ENCODE peak calls at places on chromosome 5, in eight cellular contexts. One of them, this sample, is unnamed.
A peak's percentile ranks its signal among the peaks of the same experiment; 100 is the strongest.

GRCh38 chr5:74672215-74672877 is 12.7 kb upstream of the HEXB start:
- DNase-seq in psoas muscle: no peak
- DNase-seq in mucosa of descending colon: no peak
- DNase-seq in uterus: no peak
- DNase-seq in ovary: no peak
- DNase-seq in right cardiac atrium: no peak
- DNase-seq in breast epithelium: no peak
- DNase-seq in upper lobe of right lung: no peak
- DNase-seq in this sample: peak; percentile 50

GRCh38 chr5:93224624-93225023 is 356.4 kb downstream of the NR2F1-AS1 start:
- DNase-seq in ovary: no peak
- DNase-seq in breast epithelium: no peak
- DNase-seq in uterus: no peak
- DNase-seq in right cardiac atrium: no peak
- DNase-seq in mucosa of descending colon: no peak
- DNase-seq in psoas muscle: no peak
- DNase-seq in upper lobe of right lung: no peak
- DNase-seq in this sample: no peak

GRCh38 chr5:170159947-170160346 is 54.2 kb downstream of the FOXI1 start:
- DNase-seq in right cardiac atrium: no peak
- DNase-seq in ovary: no peak
- DNase-seq in breast epithelium: no peak
- DNase-seq in upper lobe of right lung: no peak
- DNase-seq in psoas muscle: no peak
- DNase-seq in uterus: no peak
- DNase-seq in mucosa of descending colon: no peak
- DNase-seq in this sample: no peak

GRCh38 chr5:102481044-102481715 is 17.6 kb downstream of the SLCO6A1 start:
- DNase-seq in right cardiac atrium: no peak
- DNase-seq in psoas muscle: no peak
- DNase-seq in ovary: no peak
- DNase-seq in upper lobe of right lung: no peak
- DNase-seq in mucosa of descending colon: no peak
- DNase-seq in uterus: no peak
- DNase-seq in breast epithelium: no peak
- DNase-seq in this sample: no peak

GRCh38 chr5:79436821-79437220 is 77.1 kb downstream of the HOMER1 start:
- DNase-seq in upper lobe of right lung: no peak
- DNase-seq in uterus: no peak
- DNase-seq in breast epithelium: no peak
- DNase-seq in right cardiac atrium: no peak
- DNase-seq in mucosa of descending colon: no peak
- DNase-seq in ovary: no peak
- DNase-seq in psoas muscle: no peak
- DNase-seq in this sample: no peak

GRCh38 chr5:31427013-31427783 is 104.7 kb downstream of the DROSHA start:
- DNase-seq in right cardiac atrium: no peak
- DNase-seq in psoas muscle: no peak
- DNase-seq in uterus: no peak
- DNase-seq in mucosa of descending colon: no peak
- DNase-seq in breast epithelium: no peak
- DNase-seq in upper lobe of right lung: no peak
- DNase-seq in ovary: no peak
- DNase-seq in this sample: no peak

GRCh38 chr5:96228449-96228848 is 204.6 kb downstream of the PCSK1 start:
- DNase-seq in upper lobe of right lung: no peak
- DNase-seq in uterus: no peak
- DNase-seq in psoas muscle: no peak
- DNase-seq in breast epithelium: no peak
- DNase-seq in mucosa of descending colon: no peak
- DNase-seq in right cardiac atrium: no peak
- DNase-seq in ovary: no peak
- DNase-seq in this sample: no peak

GRCh38 chr5:120164989-120165388 is 299.1 kb upstream of the PRR16 start:
- DNase-seq in breast epithelium: no peak
- DNase-seq in psoas muscle: no peak
- DNase-seq in uterus: no peak
- DNase-seq in mucosa of descending colon: no peak
- DNase-seq in upper lobe of right lung: no peak
- DNase-seq in right cardiac atrium: no peak
- DNase-seq in ovary: no peak
- DNase-seq in this sample: no peak

GRCh38 chr5:151225475-151225874 is 1.6 kb upstream of the CCDC69 start:
- DNase-seq in breast epithelium: no peak
- DNase-seq in uterus: no peak
- DNase-seq in right cardiac atrium: no peak
- DNase-seq in mucosa of descending colon: no peak
- DNase-seq in psoas muscle: no peak
- DNase-seq in upper lobe of right lung: no peak
- DNase-seq in ovary: no peak
- DNase-seq in this sample: no peak

GRCh38 chr5:104540448-104540847 is 977.9 kb upstream of the NUDT12 start:
- DNase-seq in uterus: no peak
- DNase-seq in mucosa of descending colon: peak; percentile 34
- DNase-seq in right cardiac atrium: no peak
- DNase-seq in upper lobe of right lung: no peak
- DNase-seq in breast epithelium: no peak
- DNase-seq in ovary: peak; percentile 12
- DNase-seq in psoas muscle: no peak
- DNase-seq in this sample: no peak

GRCh38 chr5:137858223-137858916 is 9.3 kb upstream of the MYOT start:
- DNase-seq in upper lobe of right lung: no peak
- DNase-seq in ovary: no peak
- DNase-seq in mucosa of descending colon: peak; percentile 3
- DNase-seq in psoas muscle: no peak
- DNase-seq in breast epithelium: no peak
- DNase-seq in right cardiac atrium: no peak
- DNase-seq in uterus: no peak
- DNase-seq in this sample: no peak

GRCh38 chr5:137862251-137862650 is 5.4 kb upstream of the MYOT start:
- DNase-seq in mucosa of descending colon: no peak
- DNase-seq in ovary: no peak
- DNase-seq in right cardiac atrium: no peak
- DNase-seq in upper lobe of right lung: no peak
- DNase-seq in psoas muscle: no peak
- DNase-seq in breast epithelium: no peak
- DNase-seq in uterus: no peak
- DNase-seq in this sample: no peak

GRCh38 chr5:137856916-137857862 is 10.5 kb upstream of the MYOT start:
- DNase-seq in psoas muscle: peak; percentile 54
- DNase-seq in mucosa of descending colon: no peak
- DNase-seq in breast epithelium: no peak
- DNase-seq in right cardiac atrium: no peak
- DNase-seq in ovary: no peak
- DNase-seq in uterus: no peak
- DNase-seq in upper lobe of right lung: no peak
- DNase-seq in this sample: no peak

GRCh38 chr5:137856201-137856600 is 11.5 kb upstream of the MYOT start:
- DNase-seq in uterus: no peak
- DNase-seq in psoas muscle: no peak
- DNase-seq in upper lobe of right lung: no peak
- DNase-seq in ovary: no peak
- DNase-seq in right cardiac atrium: no peak
- DNase-seq in mucosa of descending colon: no peak
- DNase-seq in breast epithelium: no peak
- DNase-seq in this sample: no peak

DNA sequence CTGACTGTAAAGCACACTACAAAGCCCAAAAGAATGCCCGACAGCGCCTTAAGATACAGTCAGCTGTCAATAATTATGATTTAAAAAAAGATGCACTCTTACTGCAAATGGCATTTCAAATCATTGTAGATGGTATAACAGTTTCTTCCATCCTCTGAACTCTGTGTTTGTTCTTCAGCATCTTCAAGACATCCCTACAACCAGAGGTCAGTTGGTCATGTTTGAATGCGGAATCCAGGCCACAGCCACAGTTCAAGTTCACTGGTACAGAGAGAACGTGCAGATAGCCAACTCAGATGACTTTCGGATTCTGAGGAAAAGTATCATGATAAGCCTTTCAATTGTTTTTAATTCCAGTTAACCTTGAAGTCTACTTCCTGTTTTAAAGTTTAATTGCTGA is 8.7 kb upstream of the MYOT start:
- DNase-seq in uterus: no peak
- DNase-seq in right cardiac atrium: no peak
- DNase-seq in breast epithelium: no peak
- DNase-seq in upper lobe of right lung: no peak
- DNase-seq in mucosa of descending colon: no peak
- DNase-seq in ovary: no peak
- DNase-seq in psoas muscle: no peak
- DNase-seq in this sample: no peak
- H3K4me3 ChIP-seq in uterus: peak overlapping the region; percentile 11
- H3K4me3 ChIP-seq in right cardiac atrium: peak overlapping the region; percentile 48
- H3K4me3 ChIP-seq in breast epithelium: no peak overlapping the region
- H3K4me3 ChIP-seq in upper lobe of right lung: peak overlapping the region; percentile 23
- H3K4me3 ChIP-seq in mucosa of descending colon: no peak overlapping the region
- H3K4me3 ChIP-seq in ovary: peak overlapping the region; percentile 15
- H3K4me3 ChIP-seq in psoas muscle: peak overlapping the region; percentile 58
- H3K4me3 ChIP-seq in this sample: peak overlapping the region; percentile 39

GRCh38 chr5:14415516-14416074 is 166.0 kb upstream of the OTULINL start:
- DNase-seq in ovary: no peak
- DNase-seq in uterus: no peak
- DNase-seq in upper lobe of right lung: no peak
- DNase-seq in breast epithelium: no peak
- DNase-seq in right cardiac atrium: no peak
- DNase-seq in psoas muscle: no peak
- DNase-seq in mucosa of descending colon: no peak
- DNase-seq in this sample: no peak

GRCh38 chr5:14413331-14413750 is 168.3 kb upstream of the OTULINL start:
- DNase-seq in upper lobe of right lung: no peak
- DNase-seq in uterus: no peak
- DNase-seq in ovary: no peak
- DNase-seq in right cardiac atrium: no peak
- DNase-seq in breast epithelium: no peak
- DNase-seq in psoas muscle: no peak
- DNase-seq in mucosa of descending colon: no peak
- DNase-seq in this sample: no peak

GRCh38 chr5:14416709-14417108 is 164.9 kb upstream of the OTULINL start:
- DNase-seq in right cardiac atrium: no peak
- DNase-seq in ovary: no peak
- DNase-seq in mucosa of descending colon: no peak
- DNase-seq in upper lobe of right lung: no peak
- DNase-seq in psoas muscle: no peak
- DNase-seq in breast epithelium: no peak
- DNase-seq in uterus: no peak
- DNase-seq in this sample: no peak

GRCh38 chr5:14414615-14415515 is 166.7 kb upstream of the OTULINL start:
- DNase-seq in upper lobe of right lung: no peak
- DNase-seq in psoas muscle: no peak
- DNase-seq in uterus: no peak
- DNase-seq in right cardiac atrium: no peak
- DNase-seq in breast epithelium: no peak
- DNase-seq in ovary: no peak
- DNase-seq in mucosa of descending colon: peak; percentile 20
- DNase-seq in this sample: no peak

GRCh38 chr5:14414007-14414406 is 167.6 kb upstream of the OTULINL start:
- DNase-seq in right cardiac atrium: no peak
- DNase-seq in mucosa of descending colon: peak; percentile 14
- DNase-seq in uterus: no peak
- DNase-seq in breast epithelium: no peak
- DNase-seq in ovary: no peak
- DNase-seq in upper lobe of right lung: no peak
- DNase-seq in psoas muscle: no peak
- DNase-seq in this sample: no peak
- H3K4me1 ChIP-seq in right cardiac atrium: no peaks in the 10 kb centered on the region
- H3K4me1 ChIP-seq in mucosa of descending colon: no peaks in the 10 kb centered on the region
- H3K4me1 ChIP-seq in uterus: no peaks in the 10 kb centered on the region
- H3K4me1 ChIP-seq in breast epithelium: no peaks in the 10 kb centered on the region
- H3K4me1 ChIP-seq in ovary: peaks cover 23% of the 10 kb centered on the region
- H3K4me1 ChIP-seq in upper lobe of right lung: no peaks in the 10 kb centered on the region
- H3K4me1 ChIP-seq in psoas muscle: no peaks in the 10 kb centered on the region
- H3K4me1 ChIP-seq in this sample: no peaks in the 10 kb centered on the region

DNA sequence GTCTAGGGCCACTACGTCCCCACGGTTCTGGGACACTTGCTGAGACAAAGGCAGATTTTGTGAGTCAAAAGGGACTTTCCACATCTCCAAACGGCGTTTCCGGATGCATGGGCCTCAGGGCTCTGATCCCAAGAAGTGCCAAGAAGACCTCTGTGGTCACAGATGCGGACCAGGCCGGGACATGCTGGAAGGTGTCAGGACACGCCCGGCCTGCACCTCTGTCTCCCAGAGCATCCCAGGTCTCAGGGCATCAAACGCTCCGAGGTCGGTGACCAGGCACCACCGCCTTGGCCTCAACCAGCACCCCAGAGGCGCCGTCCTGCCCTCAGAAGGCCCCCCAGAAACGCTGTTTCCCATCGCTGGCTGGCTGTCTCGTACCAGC is 27.9 kb upstream of the SLC12A7 start:
- DNase-seq in breast epithelium: no peak
- DNase-seq in psoas muscle: no peak
- DNase-seq in uterus: no peak
- DNase-seq in upper lobe of right lung: no peak
- DNase-seq in mucosa of descending colon: no peak
- DNase-seq in right cardiac atrium: no peak
- DNase-seq in ovary: no peak
- DNase-seq in this sample: no peak
- H3K4me3 ChIP-seq in breast epithelium: no peak overlapping the region
- H3K4me3 ChIP-seq in psoas muscle: no peak overlapping the region
- H3K4me3 ChIP-seq in uterus: no peak overlapping the region
- H3K4me3 ChIP-seq in upper lobe of right lung: no peak overlapping the region
- H3K4me3 ChIP-seq in mucosa of descending colon: no peak overlapping the region
- H3K4me3 ChIP-seq in right cardiac atrium: no peak overlapping the region
- H3K4me3 ChIP-seq in ovary: no peak overlapping the region
- H3K4me3 ChIP-seq in this sample: no peak overlapping the region

GRCh38 chr5:127849891-127850290 is 146.7 kb downstream of the CCDC192 start:
- DNase-seq in upper lobe of right lung: no peak
- DNase-seq in right cardiac atrium: no peak
- DNase-seq in ovary: no peak
- DNase-seq in breast epithelium: no peak
- DNase-seq in uterus: no peak
- DNase-seq in psoas muscle: no peak
- DNase-seq in mucosa of descending colon: peak; percentile 53
- DNase-seq in this sample: no peak
- H3K4me1 ChIP-seq in upper lobe of right lung: no peaks in the 10 kb centered on the region
- H3K4me1 ChIP-seq in right cardiac atrium: no peaks in the 10 kb centered on the region
- H3K4me1 ChIP-seq in ovary: no peaks in the 10 kb centered on the region
- H3K4me1 ChIP-seq in breast epithelium: no peaks in the 10 kb centered on the region
- H3K4me1 ChIP-seq in uterus: no peaks in the 10 kb centered on the region
- H3K4me1 ChIP-seq in psoas muscle: no peaks in the 10 kb centered on the region
- H3K4me1 ChIP-seq in mucosa of descending colon: peaks cover 26% of the 10 kb centered on the region
- H3K4me1 ChIP-seq in this sample: no peaks in the 10 kb centered on the region

GRCh38 chr5:150022681-150023080 is 22.1 kb downstream of the HMGXB3 start:
- DNase-seq in mucosa of descending colon: no peak
- DNase-seq in psoas muscle: no peak
- DNase-seq in upper lobe of right lung: no peak
- DNase-seq in ovary: no peak
- DNase-seq in uterus: no peak
- DNase-seq in right cardiac atrium: no peak
- DNase-seq in breast epithelium: no peak
- DNase-seq in this sample: no peak
- H3K4me3 ChIP-seq in mucosa of descending colon: no peak overlapping the region
- H3K4me3 ChIP-seq in psoas muscle: no peak overlapping the region
- H3K4me3 ChIP-seq in upper lobe of right lung: no peak overlapping the region
- H3K4me3 ChIP-seq in ovary: no peak overlapping the region
- H3K4me3 ChIP-seq in uterus: no peak overlapping the region
- H3K4me3 ChIP-seq in right cardiac atrium: no peak overlapping the region
- H3K4me3 ChIP-seq in breast epithelium: no peak overlapping the region
- H3K4me3 ChIP-seq in this sample: no peak overlapping the region

GRCh38 chr5:116655431-116655830 is 80.8 kb upstream of the SEMA6A start:
- DNase-seq in ovary: no peak
- DNase-seq in breast epithelium: no peak
- DNase-seq in upper lobe of right lung: no peak
- DNase-seq in mucosa of descending colon: no peak
- DNase-seq in right cardiac atrium: no peak
- DNase-seq in uterus: no peak
- DNase-seq in psoas muscle: no peak
- DNase-seq in this sample: no peak
- H3K4me1 ChIP-seq in ovary: no peaks in the 10 kb centered on the region
- H3K4me1 ChIP-seq in breast epithelium: no peaks in the 10 kb centered on the region
- H3K4me1 ChIP-seq in upper lobe of right lung: no peaks in the 10 kb centered on the region
- H3K4me1 ChIP-seq in mucosa of descending colon: no peaks in the 10 kb centered on the region
- H3K4me1 ChIP-seq in right cardiac atrium: no peaks in the 10 kb centered on the region
- H3K4me1 ChIP-seq in uterus: no peaks in the 10 kb centered on the region
- H3K4me1 ChIP-seq in psoas muscle: no peaks in the 10 kb centered on the region
- H3K4me1 ChIP-seq in this sample: peaks cover 8% of the 10 kb centered on the region